ENCODE peak calls at places on chromosomes 12 and 14, in six cellular contexts. Z is AG09319, I is ureter, N is GM20000, J is SW480, W is colonic mucosa. E is an unnamed sample.

GRCh38 chr12:103965255-103965589 is 450 bp upstream of the TDG start:
- DNase-seq in Z (no peak), I (no peak), N (no peak), J (no peak), W (no peak), E (no peak)

GRCh38 chr12:6148061-6148460 is 23.6 kb upstream of the VWF start:
- DNase-seq in Z (no peak), I (no peak), N (no peak), J (no peak), W (no peak), E (no peak)

GRCh38 chr12:720231-720941 is 32.0 kb upstream of the WNK1 start:
- DNase-seq in Z (no peak), I (peak; percentile 30), N (no peak), J (no peak), W (no peak), E (no peak)

GRCh38 chr12:121668750-121669524 is 517 bp downstream of the MORN3 start:
- DNase-seq in Z (no peak), I (no peak), N (no peak), J (no peak), W (no peak), E (no peak)

GRCh38 chr12:56941299-56942017 is 7.2 kb upstream of the SDR9C7 start:
- DNase-seq in Z (no peak), I (peak; percentile 34), N (no peak), J (peak; percentile 62), W (no peak), E (peak; percentile 26)

GRCh38 chr12:58750484-58750883 is 169.8 kb downstream of the LRIG3 start:
- DNase-seq in Z (peak; percentile 80), I (no peak), N (no peak), J (no peak), W (no peak), E (peak; percentile 96)

GRCh38 chr14:104941508-104942365 is 17.1 kb downstream of the PLD4 start:
- DNase-seq in Z (no peak), I (no peak), N (no peak), J (no peak), W (no peak), E (no peak)

GRCh38 chr14:42002139-42002538 is 395.5 kb downstream of the LRFN5 start:
- DNase-seq in Z (no peak), I (no peak), N (no peak), J (no peak), W (no peak), E (no peak)

GRCh38 chr14:91139776-91140175 is 25.9 kb downstream of the DGLUCY start:
- DNase-seq in Z (no peak), I (no peak), N (no peak), J (no peak), W (no peak), E (no peak)

GRCh38 chr12:25257590-25258324 is 7.0 kb upstream of the KRAS start:
- DNase-seq in Z (no peak), I (no peak), N (no peak), J (no peak), W (no peak), E (no peak)

GRCh38 chr14:101880016-101880297 is 84.4 kb upstream of the DYNC1H1 start:
- DNase-seq in Z (no peak), I (no peak), N (peak; percentile 50), J (no peak), W (no peak), E (no peak)

GRCh38 chr12:42987216-42987631 is 397.7 kb upstream of the PRICKLE1 start:
- DNase-seq in Z (no peak), I (no peak), N (no peak), J (no peak), W (no peak), E (no peak)

GRCh38 chr14:60161176-60162107 is 3.8 kb downstream of the DHRS7 start:
- DNase-seq in Z (no peak), I (no peak), N (no peak), J (peak; percentile 41), W (no peak), E (no peak)

GRCh38 chr14:29126361-29126760 is 359.8 kb downstream of the FOXG1 start:
- DNase-seq in Z (no peak), I (no peak), N (no peak), J (no peak), W (no peak), E (no peak)

GRCh38 chr12:109608796-109609195 is 35.2 kb downstream of the MVK start:
- DNase-seq in Z (no peak), I (no peak), N (no peak), J (no peak), W (no peak), E (no peak)

GRCh38 chr14:34911209-34912150 is 36.3 kb upstream of the BAZ1A start:
- DNase-seq in Z (no peak), I (no peak), N (no peak), J (no peak), W (no peak), E (no peak)

GRCh38 chr12:132955094-132955932 is 793 bp downstream of the ZNF605 start:
- DNase-seq in Z (peak; percentile 39), I (peak; percentile 54), N (peak; percentile 58), J (no peak), W (peak; percentile 28), E (peak; percentile 57)

GRCh38 chr14:73755434-73756014 is 41.3 kb upstream of the PNMA1 start:
- DNase-seq in Z (no peak), I (no peak), N (peak; percentile 40), J (no peak), W (peak; percentile 76), E (no peak)

GRCh38 chr14:89855961-89856360 is 98.6 kb downstream of the EFCAB11 start:
- DNase-seq in Z (peak; percentile 48), I (no peak), N (no peak), J (no peak), W (no peak), E (peak; percentile 64)

GRCh38 chr12:115866909-115867525 is 410.5 kb downstream of the MED13L start:
- DNase-seq in Z (no peak), I (no peak), N (no peak), J (no peak), W (peak; percentile 36), E (no peak)

GRCh38 chr14:99512571-99513182 is 31.5 kb downstream of the CCNK start:
- DNase-seq in Z (no peak), I (peak; percentile 40), N (no peak), J (no peak), W (peak; percentile 14), E (no peak)

GRCh38 chr12:56007892-56008471 is 10.9 kb downstream of the SUOX start:
- DNase-seq in Z (no peak), I (no peak), N (no peak), J (peak; percentile 24), W (peak; percentile 42), E (no peak)

GRCh38 chr12:79275631-79276030 is 411.1 kb downstream of the SYT1 start:
- DNase-seq in Z (no peak), I (no peak), N (no peak), J (no peak), W (no peak), E (no peak)

GRCh38 chr12:94123127-94123526 is 25.2 kb upstream of the PLXNC1 start:
- DNase-seq in Z (no peak), I (no peak), N (no peak), J (no peak), W (no peak), E (no peak)

GRCh38 chr12:124913474-124914391 is 717 bp downstream of the UBC start:
- DNase-seq in Z (no peak), I (peak; percentile 94), N (peak; percentile 65), J (peak; percentile 89), W (peak; percentile 96), E (no peak)

GRCh38 chr14:93430319-93430801 is 379 bp upstream of the UNC79 start:
- DNase-seq in Z (no peak), I (no peak), N (no peak), J (no peak), W (no peak), E (no peak)

GRCh38 chr12:92242917-92243316 is 97.3 kb upstream of the BTG1 start:
- DNase-seq in Z (peak; percentile 7), I (no peak), N (no peak), J (no peak), W (no peak), E (peak; percentile 74)

GRCh38 chr12:8034802-8035201 is 2.3 kb downstream of the FOXJ2 start:
- DNase-seq in Z (no peak), I (no peak), N (no peak), J (no peak), W (no peak), E (no peak)

GRCh38 chr12:21501258-21502163 is at the start of the genes GOLT1B and RECQL:
- DNase-seq in Z (peak; percentile 94), I (peak; percentile 95), N (peak; percentile 92), J (peak; percentile 99), W (peak; percentile 95), E (peak; percentile 96)

GRCh38 chr12:67541625-67541991 is 106.9 kb upstream of the DYRK2 start:
- DNase-seq in Z (no peak), I (peak; percentile 60), N (no peak), J (no peak), W (no peak), E (no peak)

GRCh38 chr14:64918216-64918615 is 4.0 kb downstream of the CHURC1 start:
- DNase-seq in Z (no peak), I (no peak), N (no peak), J (no peak), W (no peak), E (no peak)